ENCODE peak calls at places on chromosomes 7 and 10, in five cellular contexts. L is neural progenitor cell, B is OCI-LY7, V is cardiac fibroblast, C is uterus. K is an unnamed sample.

GRCh38 chr7:112290065-112290464 is 83.6 kb downstream of the ZNF277 start:
- DNase-seq in L (no peak), B (no peak), V (peak; percentile 24), C (no peak), K (no peak)

GRCh38 chr7:139075031-139075652 is 34.4 kb downstream of the ZC3HAV1 start:
- DNase-seq in L (peak; percentile 82), B (peak; percentile 80), V (peak; percentile 89), C (peak; percentile 57), K (peak; percentile 93)

GRCh38 chr10:128307819-128308218 is 181.6 kb upstream of the MKI67 start:
- DNase-seq in L (no peak), B (no peak), V (no peak), C (no peak), K (no peak)

GRCh38 chr7:99089914-99090629 is 53.8 kb downstream of the SMURF1 start:
- DNase-seq in L (no peak), B (no peak), V (no peak), C (no peak), K (no peak)

GRCh38 chr7:128697301-128697905 is 25.3 kb downstream of the GARIN1A start:
- DNase-seq in L (peak; percentile 88), B (peak; percentile 45), V (peak; percentile 68), C (no peak), K (peak; percentile 91)

GRCh38 chr7:1694551-1694950 is 24.5 kb downstream of the ELFN1 start:
- DNase-seq in L (no peak), B (no peak), V (no peak), C (no peak), K (no peak)

GRCh38 chr7:41185851-41186250 is 517.0 kb downstream of the INHBA start:
- DNase-seq in L (no peak), B (no peak), V (no peak), C (no peak), K (no peak)

GRCh38 chr7:125775319-125775718 is 845.7 kb upstream of the POT1 start:
- DNase-seq in L (no peak), B (no peak), V (no peak), C (no peak), K (no peak)

GRCh38 chr10:110446954-110447608 is 50.6 kb upstream of the DUSP5 start:
- DNase-seq in L (no peak), B (no peak), V (peak; percentile 91), C (no peak), K (no peak)

GRCh38 chr10:4830546-4830945 is 4.5 kb downstream of the AKR1E2 start:
- DNase-seq in L (no peak), B (no peak), V (no peak), C (no peak), K (no peak)

GRCh38 chr7:111710839-111711380 is 148.6 kb upstream of the IMMP2L start:
- DNase-seq in L (no peak), B (no peak), V (no peak), C (no peak), K (no peak)

GRCh38 chr10:94003496-94003895 is 9.8 kb downstream of the PLCE1 start:
- DNase-seq in L (no peak), B (no peak), V (no peak), C (no peak), K (no peak)

GRCh38 chr10:1526427-1527055 is 210.8 kb downstream of the ADARB2 start:
- DNase-seq in L (no peak), B (peak; percentile 50), V (no peak), C (no peak), K (no peak)

GRCh38 chr7:151342102-151342646 is 562 bp downstream of the NUB1 start:
- DNase-seq in L (no peak), B (peak; percentile 30), V (no peak), C (no peak), K (no peak)

GRCh38 chr10:74921744-74922143 is 95.3 kb downstream of the KAT6B start:
- DNase-seq in L (peak; percentile 81), B (no peak), V (no peak), C (no peak), K (no peak)

GRCh38 chr7:1603346-1604211 is 33.7 kb upstream of the PSMG3 start:
- DNase-seq in L (no peak), B (no peak), V (no peak), C (no peak), K (no peak)

GRCh38 chr10:73956476-73957338 is 41.2 kb upstream of the VCL start:
- DNase-seq in L (no peak), B (peak; percentile 67), V (peak; percentile 53), C (no peak), K (peak; percentile 24)

GRCh38 chr7:37395618-37396259 is 52.9 kb downstream of the ELMO1 start:
- DNase-seq in L (no peak), B (no peak), V (no peak), C (no peak), K (no peak)

GRCh38 chr10:102114861-102115618 is 5.1 kb downstream of the LDB1 start:
- DNase-seq in L (peak; percentile 96), B (peak; percentile 87), V (peak; percentile 81), C (peak; percentile 87), K (peak; percentile 97)

GRCh38 chr7:27459021-27459728 is 203.5 kb downstream of the HIBADH start:
- DNase-seq in L (no peak), B (no peak), V (peak; percentile 3), C (no peak), K (no peak)

GRCh38 chr7:136685506-136685905 is 182.9 kb upstream of the CHRM2 start:
- DNase-seq in L (peak; percentile 8), B (no peak), V (no peak), C (no peak), K (no peak)

GRCh38 chr10:101029520-101030309 is 1.2 kb downstream of the PDZD7 start:
- DNase-seq in L (peak; percentile 64), B (no peak), V (no peak), C (no peak), K (peak; percentile 72)

GRCh38 chr7:24825931-24826661 is 68.8 kb upstream of the GSDME start:
- DNase-seq in L (no peak), B (no peak), V (peak; percentile 51), C (no peak), K (peak; percentile 53)

GRCh38 chr7:64551375-64552142 is 11.3 kb downstream of the ZNF680 start:
- DNase-seq in L (no peak), B (no peak), V (no peak), C (no peak), K (no peak)

GRCh38 chr7:2596636-2597635 is 34.9 kb upstream of the TTYH3 start:
- DNase-seq in L (no peak), B (no peak), V (no peak), C (no peak), K (no peak)

GRCh38 chr10:7409045-7409731 is 1.6 kb downstream of the SFMBT2 start:
- DNase-seq in L (peak; percentile 41), B (peak; percentile 45), V (peak; percentile 39), C (peak; percentile 33), K (peak; percentile 17)

GRCh38 chr7:139733751-139734150 is 44.0 kb downstream of the HIPK2 start:
- DNase-seq in L (no peak), B (no peak), V (peak; percentile 44), C (no peak), K (no peak)

GRCh38 chr10:104349623-104350142 is 4.0 kb upstream of the CFAP58 start:
- DNase-seq in L (no peak), B (peak; percentile 68), V (peak; percentile 79), C (no peak), K (peak; percentile 68)

GRCh38 chr7:148914208-148914777 is 30.2 kb upstream of the EZH2 start:
- DNase-seq in L (no peak), B (no peak), V (peak; percentile 57), C (no peak), K (no peak)

GRCh38 chr10:127849896-127850295 is 42.8 kb downstream of the CLRN3 start:
- DNase-seq in L (peak; percentile 82), B (no peak), V (no peak), C (no peak), K (no peak)

GRCh38 chr10:108385963-108386362 is 1221.5 kb upstream of the SORCS1 start:
- DNase-seq in L (no peak), B (no peak), V (no peak), C (no peak), K (no peak)

GRCh38 chr7:151491859-151492258 is 27.8 kb downstream of the RHEB start:
- DNase-seq in L (no peak), B (no peak), V (peak; percentile 81), C (no peak), K (no peak)

GRCh38 chr10:94224656-94225055 is 138.1 kb downstream of the NOC3L start:
- DNase-seq in L (no peak), B (no peak), V (no peak), C (no peak), K (no peak)

GRCh38 chr10:13871698-13872280 is 285.0 kb downstream of the PRPF18 start:
- DNase-seq in L (no peak), B (no peak), V (no peak), C (no peak), K (no peak)
- H3K4me3 ChIP-seq in L (no peak overlapping the region), B (no peak overlapping the region), V (no peak overlapping the region), C (no peak overlapping the region), K (no peak overlapping the region)

GRCh38 chr7:158818325-158819213 is 10.7 kb downstream of the ESYT2 start:
- DNase-seq in L (peak; percentile 75), B (no peak), V (peak; percentile 97), C (peak; percentile 75), K (peak; percentile 64)
- TF ChIP-seq CTCF in L (no peak), B (no peak), V (no peak), C (no peak), K (no peak)

GRCh38 chr10:100009793-100010676 is at the start of gene DNMBP:
- DNase-seq in L (peak; percentile 98), B (peak; percentile 94), V (peak; percentile 88), C (peak; percentile 85), K (peak; percentile 93)

GRCh38 chr10:100019824-100020160 is 10.0 kb upstream of the DNMBP start:
- DNase-seq in L (peak; percentile 57), B (peak; percentile 61), V (no peak), C (no peak), K (peak; percentile 76)

GRCh38 chr10:100009283-100009792 is 409 bp downstream of the DNMBP start:
- DNase-seq in L (no peak), B (no peak), V (peak; percentile 52), C (no peak), K (no peak)

GRCh38 chr10:100008708-100009282 is 952 bp downstream of the DNMBP start:
- DNase-seq in L (no peak), B (peak; percentile 31), V (no peak), C (no peak), K (no peak)

GRCh38 chr10:100014129-100014762 is 4.5 kb upstream of the DNMBP start:
- DNase-seq in L (no peak), B (peak; percentile 97), V (no peak), C (no peak), K (no peak)
- H3K4me3 ChIP-seq in L (no peak overlapping the region), B (peak overlapping the region; percentile 49), V (no peak overlapping the region), C (no peak overlapping the region), K (no peak overlapping the region)

DNA sequence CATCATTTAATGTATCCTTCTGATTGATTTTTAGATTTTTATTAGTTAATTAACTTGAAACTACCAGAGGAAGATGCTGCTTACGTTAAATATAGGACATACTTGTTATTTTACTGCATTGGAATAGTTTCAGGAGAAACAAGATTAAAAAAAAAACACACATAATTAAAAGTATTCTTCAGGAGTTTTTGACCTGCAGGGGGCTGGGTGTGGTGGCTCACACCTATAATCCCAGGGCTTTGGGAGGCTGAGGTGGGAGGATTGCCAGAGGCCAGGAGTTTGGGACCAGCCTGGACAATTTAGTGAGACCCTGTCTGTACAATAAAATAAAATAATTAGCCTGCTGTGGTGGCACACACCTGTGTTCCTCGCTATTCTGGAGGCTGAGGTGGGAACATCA is 10.7 kb downstream of the CBLL1 start:
- DNase-seq in L (no peak), B (no peak), V (no peak), C (no peak), K (no peak)
- TF ChIP-seq CTCF in L (no peak), B (peak; percentile 25), V (peak; percentile 18), C (no peak), K (peak; percentile 28)

GRCh38 chr10:92695679-92696605 is 6.2 kb downstream of the HHEX start:
- DNase-seq in L (peak; percentile 65), B (no peak), V (peak; percentile 55), C (no peak), K (peak; percentile 56)
- H3K4me3 ChIP-seq in L (peak overlapping the region; percentile 40), B (no peak overlapping the region), V (peak overlapping the region; percentile 45), C (no peak overlapping the region), K (peak overlapping the region; percentile 55)